ENCODE peak calls at places on chromosomes 6 and 20, in five cellular contexts. B, R, J, G and Z are unnamed samples.

GRCh38 chr20:58638467-58639181 is 12.5 kb upstream of the STX16 start:
- DNase-seq in B (no peak), R (no peak), J (no peak), G (no peak), Z (no peak)

GRCh38 chr20:15930324-15931305 is 642.6 kb downstream of the KIF16B start:
- DNase-seq in B (peak), R (peak), J (no peak), G (peak), Z (no peak)

GRCh38 chr6:128275681-128276080 is 244.7 kb downstream of the PTPRK start:
- DNase-seq in B (peak), R (no peak), J (no peak), G (peak), Z (no peak)

GRCh38 chr20:24647713-24648112 is 178.3 kb downstream of the SYNDIG1 start:
- DNase-seq in B (no peak), R (no peak), J (no peak), G (no peak), Z (no peak)

GRCh38 chr6:2770171-2770570 is 5.0 kb downstream of the WRNIP1 start:
- DNase-seq in B (no peak), R (no peak), J (no peak), G (peak), Z (no peak)

GRCh38 chr6:48098923-48099322 is 12.1 kb downstream of the PTCHD4 start:
- DNase-seq in B (no peak), R (no peak), J (no peak), G (no peak), Z (no peak)

GRCh38 chr20:29756664-29757063 is 1500.8 kb upstream of the DEFB115 start:
- DNase-seq in B (no peak), R (no peak), J (no peak), G (no peak), Z (no peak)

GRCh38 chr6:155628315-155628714 is 172.7 kb upstream of the NOX3 start:
- DNase-seq in B (no peak), R (no peak), J (no peak), G (no peak), Z (no peak)

GRCh38 chr6:31041372-31041974 is 31.2 kb downstream of the MUC22 start:
- DNase-seq in B (no peak), R (no peak), J (no peak), G (no peak), Z (no peak)
- TF ChIP-seq CTCF in B (no peak), R (no peak), J (no peak), G (no peak), Z (no peak)

GRCh38 chr6:24910331-24910849 is 25.4 kb downstream of the RIPOR2 start:
- DNase-seq in B (peak), R (no peak), J (peak), G (peak), Z (no peak)
- TF ChIP-seq CTCF in B (peak), R (peak), J (no peak), G (no peak), Z (no peak)

GRCh38 chr6:132088150-132088549 is 137.0 kb upstream of the CCN2 start:
- DNase-seq in B (no peak), R (no peak), J (no peak), G (no peak), Z (no peak)
- TF ChIP-seq CTCF in B (no peak), R (no peak), J (no peak), G (no peak), Z (no peak)

DNA sequence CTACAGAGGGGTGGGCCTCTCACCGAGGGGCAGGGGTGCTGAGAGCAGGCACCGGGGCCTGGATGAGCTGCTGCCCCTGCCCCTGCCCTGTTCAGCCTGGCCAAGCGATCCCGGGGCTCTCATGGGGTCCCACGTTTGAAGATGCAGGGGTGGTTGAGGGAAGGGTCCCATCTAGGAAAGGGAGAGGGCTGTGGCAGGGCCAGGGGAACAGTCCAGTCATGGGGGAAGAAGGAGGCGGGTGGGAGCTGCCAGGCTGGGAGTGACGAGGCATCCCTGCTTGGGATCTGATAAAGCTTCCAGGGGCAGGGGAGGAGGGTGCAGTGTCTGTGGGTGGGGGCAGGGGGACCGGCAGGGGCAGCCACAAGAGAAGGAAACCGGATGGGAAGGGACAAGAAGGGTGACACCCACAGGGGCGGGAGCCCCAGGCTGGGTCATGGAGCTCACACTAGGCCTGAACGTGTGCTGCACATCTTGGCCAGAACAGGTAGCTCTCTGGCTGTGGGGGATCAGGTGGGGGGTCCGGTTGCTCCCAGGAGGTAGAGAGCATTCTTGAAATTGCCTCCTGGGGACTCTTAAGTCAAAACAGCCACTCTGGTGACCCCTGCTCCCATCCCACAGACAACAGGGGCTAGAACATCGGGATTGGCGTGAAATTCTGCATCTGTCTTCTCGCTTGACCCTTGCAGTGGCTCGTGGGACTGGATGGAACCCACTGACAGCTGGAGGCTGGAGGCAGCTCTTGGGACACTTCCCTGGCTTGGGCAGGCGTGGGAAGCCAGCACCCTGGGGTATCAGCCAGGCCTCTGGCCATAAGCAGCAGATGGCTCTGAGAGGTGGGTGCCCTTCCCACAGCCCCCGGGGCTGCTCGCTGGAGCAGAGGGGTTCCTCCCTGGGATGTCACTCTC is 58.0 kb upstream of the GATA5 start:
- DNase-seq in B (no peak), R (no peak), J (no peak), G (no peak), Z (no peak)
- TF ChIP-seq CTCF in B (no peak), R (no peak), J (no peak), G (no peak), Z (no peak)

DNA sequence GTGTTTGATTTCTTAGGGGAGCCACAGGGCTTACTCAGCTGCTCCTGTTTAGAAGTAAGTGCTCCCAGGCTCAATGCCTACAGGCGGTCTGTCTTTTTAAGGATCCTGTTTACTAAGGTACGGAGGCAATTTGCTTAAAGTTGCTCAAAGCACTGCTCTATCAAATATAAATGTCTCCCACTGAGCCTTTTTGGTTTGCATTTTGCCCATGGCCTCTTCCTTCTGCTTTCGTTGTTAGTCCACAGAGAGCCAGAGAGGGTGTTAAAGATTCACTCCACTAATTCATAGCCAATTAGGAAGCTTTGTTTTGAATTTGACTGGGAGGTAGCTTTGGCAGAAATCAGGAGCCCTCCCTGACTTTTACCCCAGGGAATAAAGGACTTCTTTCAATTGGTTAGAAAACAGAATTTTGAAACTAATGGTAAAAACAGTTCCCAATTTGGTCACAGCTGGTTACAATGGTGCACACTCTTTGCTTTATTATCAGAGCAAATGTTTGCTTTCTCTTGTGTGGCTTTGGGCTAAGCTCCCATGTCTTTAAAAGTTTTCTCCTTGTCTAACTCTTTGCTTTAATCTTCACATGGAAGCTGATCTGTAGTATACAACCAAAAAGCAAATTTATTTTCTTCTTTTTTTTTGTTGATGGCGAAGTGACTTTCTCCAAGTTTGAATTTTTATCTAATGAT is 126.2 kb downstream of the IMPG1 start:
- DNase-seq in B (no peak), R (no peak), J (no peak), G (no peak), Z (no peak)
- TF ChIP-seq CTCF in B (no peak), R (no peak), J (no peak), G (no peak), Z (no peak)

DNA sequence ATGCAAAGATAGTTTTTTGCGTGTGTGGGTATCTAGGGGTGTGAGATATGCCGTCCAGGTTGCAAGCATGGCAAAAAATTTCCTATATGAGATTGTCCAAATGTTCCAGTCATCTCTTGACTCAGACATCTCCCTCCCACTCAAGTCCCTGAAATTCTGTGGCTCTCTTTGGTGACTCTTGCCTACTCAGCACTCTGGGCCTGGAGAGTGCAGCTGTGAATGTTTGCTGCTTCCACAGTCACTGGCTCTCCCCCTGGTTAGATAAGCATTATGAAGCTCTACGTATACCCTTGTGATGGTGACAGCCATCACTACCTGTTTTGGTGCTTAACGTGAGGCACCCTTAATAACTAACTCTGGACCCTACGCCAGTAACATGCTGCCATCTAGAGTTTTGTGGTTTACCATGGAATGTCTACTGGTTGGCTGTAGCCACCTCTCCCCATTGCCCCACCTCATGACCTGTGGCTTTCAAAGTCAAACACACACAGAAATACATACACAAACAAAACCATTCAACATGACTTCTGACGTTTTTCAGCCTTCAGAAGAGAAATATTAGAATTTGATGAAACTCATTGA is 621.9 kb upstream of the CITED2 start:
- DNase-seq in B (peak), R (no peak), J (no peak), G (peak), Z (no peak)
- TF ChIP-seq CTCF in B (no peak), R (no peak), J (no peak), G (no peak), Z (no peak)

DNA sequence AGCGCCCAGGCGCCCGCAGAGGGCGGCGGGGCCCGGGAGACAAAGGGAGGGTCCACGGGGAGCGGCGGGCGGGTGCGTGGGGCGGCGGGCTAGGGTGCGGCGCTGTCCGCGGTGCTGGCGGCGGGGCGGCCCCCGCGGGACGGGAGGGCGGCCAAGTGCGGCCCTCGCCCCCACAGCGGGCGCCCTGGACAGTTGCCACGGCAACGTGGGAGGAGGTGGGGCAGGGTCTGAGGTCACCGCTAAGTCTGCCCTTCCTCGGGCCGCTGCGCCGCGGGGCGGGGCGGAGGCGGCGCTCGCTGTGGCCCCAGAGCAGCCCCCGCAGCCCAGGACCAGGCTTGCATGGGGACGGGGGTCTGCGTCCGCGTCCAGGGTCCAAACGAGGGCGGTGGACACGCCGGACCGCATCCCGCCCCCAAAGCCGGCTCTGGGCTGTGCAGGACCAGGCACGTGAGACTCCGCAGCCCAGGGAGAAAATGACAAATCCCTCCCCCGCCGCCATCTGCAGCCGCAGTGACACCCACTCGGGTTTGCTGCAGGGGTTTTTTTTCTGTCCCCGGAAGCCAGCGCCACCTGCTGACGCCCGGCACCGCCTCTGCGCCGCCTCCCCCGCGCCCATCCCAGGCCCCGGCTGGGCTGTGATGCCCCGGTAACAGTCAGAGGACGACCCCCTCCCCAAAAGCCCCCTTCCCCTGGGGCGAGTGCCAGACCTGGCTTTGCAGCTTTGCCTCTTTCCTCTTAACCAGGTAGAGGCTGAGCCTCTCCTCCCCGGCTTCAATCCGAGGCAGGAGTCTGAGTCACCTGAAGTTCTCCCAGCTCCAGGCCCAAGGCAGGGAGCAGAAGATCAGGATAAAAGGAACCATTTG is 36.8 kb downstream of the YTHDF1 start:
- DNase-seq in B (peak), R (peak), J (no peak), G (peak), Z (no peak)
- TF ChIP-seq CTCF in B (peak), R (peak), J (no peak), G (peak), Z (peak)

DNA sequence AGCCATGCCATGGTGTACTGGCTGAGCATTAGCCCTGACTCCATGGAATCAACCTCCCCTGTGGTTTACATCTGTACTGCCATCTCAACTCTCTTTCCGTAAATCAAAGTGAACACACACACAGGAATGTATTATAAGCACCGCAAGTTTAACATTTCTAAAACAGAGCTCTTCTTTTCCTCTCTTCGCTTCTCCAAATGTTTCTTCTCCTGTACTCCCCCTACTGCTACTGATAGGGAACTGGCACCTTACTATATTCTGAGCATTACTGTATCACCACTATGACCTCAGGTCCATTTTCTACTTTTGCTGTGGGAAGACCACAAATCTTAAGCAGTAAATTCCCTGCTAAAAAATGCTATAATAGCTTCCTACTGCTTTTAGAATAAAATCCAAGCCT is 101.2 kb downstream of the NUS1 start:
- DNase-seq in B (peak), R (no peak), J (no peak), G (peak), Z (no peak)
- TF ChIP-seq CTCF in B (peak), R (no peak), J (no peak), G (peak), Z (peak)